ENCODE peak calls at places on chromosome 12, in nine cellular contexts. D is IMR-90, F is transverse colon, V is endothelial cell of umbilical vein, B is breast epithelium, I is heart left ventricle, M is colonic mucosa, N is heart right ventricle, Z is coronary artery. Y is an unnamed sample.

GRCh38 chr12:56999456-56999855 is 6.9 kb downstream of the ZBTB39 start:
- DNase-seq in N (no peak), B (no peak), M (no peak), Z (no peak), V (no peak), D (no peak), F (no peak), I (no peak), Y (no peak)

GRCh38 chr12:39144613-39145061 is 239.2 kb upstream of the CPNE8 start:
- DNase-seq in N (no peak), F (no peak), M (no peak), V (no peak), D (no peak), I (no peak), Z (no peak), B (no peak), Y (no peak)

GRCh38 chr12:10119072-10119471 is 10.9 kb downstream of the CLEC7A start:
- DNase-seq in N (no peak), B (no peak), I (no peak), D (peak), V (no peak), M (no peak), Z (no peak), F (no peak), Y (no peak)

GRCh38 chr12:87025976-87026375 is 769.8 kb upstream of the MGAT4C start:
- DNase-seq in V (no peak), I (no peak), B (no peak), Z (no peak), D (no peak), F (no peak), N (no peak), M (no peak), Y (no peak)

GRCh38 chr12:93174473-93174872 is 203.3 kb upstream of the NUDT4 start:
- DNase-seq in N (peak), V (no peak), D (no peak), B (no peak), M (no peak), F (no peak), I (no peak), Z (no peak), Y (no peak)

GRCh38 chr12:28998662-28999120 is 150.4 kb upstream of the FAR2 start:
- DNase-seq in F (no peak), Z (no peak), B (no peak), M (no peak), N (no peak), D (peak), I (no peak), V (peak), Y (no peak)

GRCh38 chr12:132152921-132153321 is 8.7 kb downstream of the NOC4L start:
- DNase-seq in M (no peak), F (peak), Z (no peak), V (no peak), D (no peak), B (no peak), I (peak), N (no peak), Y (no peak)

GRCh38 chr12:12717586-12718381 is 616 bp downstream of the CDKN1B start:
- DNase-seq in V (peak), I (peak), M (peak), Z (peak), D (no peak), F (peak), N (peak), B (no peak), Y (peak)

GRCh38 chr12:123951467-123951866 is 21.2 kb downstream of the CCDC92 start:
- DNase-seq in V (no peak), N (no peak), I (no peak), Z (peak), M (no peak), B (no peak), F (no peak), D (no peak), Y (no peak)

GRCh38 chr12:1801285-1801975 is 18.9 kb upstream of the LRTM2 start:
- DNase-seq in I (peak), Z (peak), N (no peak), M (no peak), B (no peak), F (peak), V (no peak), D (peak), Y (no peak)

GRCh38 chr12:12212769-12213168 is 54.1 kb downstream of the LRP6 start:
- DNase-seq in N (no peak), I (no peak), B (no peak), Z (no peak), F (peak), D (no peak), M (peak), V (no peak), Y (peak)

GRCh38 chr12:109718390-109718789 is 4.8 kb downstream of the FAM222A start:
- DNase-seq in N (no peak), D (no peak), V (no peak), Z (no peak), I (no peak), B (no peak), F (no peak), M (no peak), Y (no peak)

GRCh38 chr12:3299929-3300832 is 190.8 kb upstream of the PRMT8 start:
- DNase-seq in I (peak), V (peak), M (peak), F (peak), D (peak), B (peak), N (peak), Z (peak), Y (peak)

GRCh38 chr12:105960319-105961076 is 178.3 kb downstream of the NUAK1 start:
- DNase-seq in Z (peak), D (no peak), N (no peak), V (peak), B (peak), I (no peak), M (no peak), F (no peak), Y (peak)

GRCh38 chr12:121494093-121494787 is 86.6 kb downstream of the KDM2B start:
- DNase-seq in Z (no peak), B (no peak), V (peak), F (peak), M (peak), N (peak), D (peak), I (no peak), Y (peak)

GRCh38 chr12:119178544-119179334 is at the start of gene HSPB8:
- DNase-seq in I (peak), D (peak), B (peak), M (peak), V (peak), F (peak), N (peak), Z (peak), Y (peak)

GRCh38 chr12:95216704-95217376 is 427 bp downstream of the FGD6 start:
- DNase-seq in I (no peak), M (no peak), D (no peak), V (peak), Z (peak), F (no peak), N (no peak), B (no peak), Y (no peak)

GRCh38 chr12:61916856-61917255 is 343.3 kb upstream of the USP15 start:
- DNase-seq in N (no peak), B (no peak), M (no peak), Z (no peak), I (no peak), F (no peak), V (no peak), D (no peak), Y (no peak)

GRCh38 chr12:111451649-111452129 is 46.0 kb downstream of the SH2B3 start:
- DNase-seq in I (no peak), D (peak), M (no peak), Z (peak), N (no peak), F (no peak), V (peak), B (peak), Y (no peak)

GRCh38 chr12:47026291-47026690 is 53.1 kb upstream of the PCED1B start:
- DNase-seq in I (no peak), Z (no peak), N (no peak), F (no peak), M (no peak), D (no peak), V (no peak), B (no peak), Y (no peak)

GRCh38 chr12:47025798-47026197 is 53.6 kb upstream of the PCED1B start:
- DNase-seq in M (no peak), D (no peak), N (no peak), I (no peak), B (no peak), Z (no peak), F (no peak), V (no peak), Y (no peak)

GRCh38 chr12:47028981-47029708 is 50.3 kb upstream of the PCED1B start:
- DNase-seq in I (no peak), D (no peak), N (no peak), F (no peak), Z (no peak), M (no peak), B (no peak), V (no peak), Y (no peak)

GRCh38 chr12:47029903-47030302 is 49.5 kb upstream of the PCED1B start:
- DNase-seq in B (no peak), Z (no peak), M (no peak), F (no peak), I (no peak), D (no peak), N (no peak), V (no peak), Y (no peak)

GRCh38 chr12:47028186-47028585 is 51.2 kb upstream of the PCED1B start:
- DNase-seq in D (no peak), M (no peak), F (no peak), Z (no peak), I (no peak), B (no peak), N (no peak), V (no peak), Y (no peak)
- H3K27ac ChIP-seq in D (no peak), M (no peak), F (no peak), Z (no peak), I (no peak), B (no peak), N (no peak), V (no peak), Y (no peak)

GRCh38 chr12:50765325-50765911 is 1.5 kb downstream of the ATF1 start:
- DNase-seq in Z (no peak), D (peak), M (peak), F (peak), V (peak), I (no peak), N (peak), B (no peak), Y (peak)
- H3K4me3 ChIP-seq in Z (peak), D (peak), M (peak), F (peak), V (peak), I (peak), N (peak), B (peak), Y (no peak)

DNA sequence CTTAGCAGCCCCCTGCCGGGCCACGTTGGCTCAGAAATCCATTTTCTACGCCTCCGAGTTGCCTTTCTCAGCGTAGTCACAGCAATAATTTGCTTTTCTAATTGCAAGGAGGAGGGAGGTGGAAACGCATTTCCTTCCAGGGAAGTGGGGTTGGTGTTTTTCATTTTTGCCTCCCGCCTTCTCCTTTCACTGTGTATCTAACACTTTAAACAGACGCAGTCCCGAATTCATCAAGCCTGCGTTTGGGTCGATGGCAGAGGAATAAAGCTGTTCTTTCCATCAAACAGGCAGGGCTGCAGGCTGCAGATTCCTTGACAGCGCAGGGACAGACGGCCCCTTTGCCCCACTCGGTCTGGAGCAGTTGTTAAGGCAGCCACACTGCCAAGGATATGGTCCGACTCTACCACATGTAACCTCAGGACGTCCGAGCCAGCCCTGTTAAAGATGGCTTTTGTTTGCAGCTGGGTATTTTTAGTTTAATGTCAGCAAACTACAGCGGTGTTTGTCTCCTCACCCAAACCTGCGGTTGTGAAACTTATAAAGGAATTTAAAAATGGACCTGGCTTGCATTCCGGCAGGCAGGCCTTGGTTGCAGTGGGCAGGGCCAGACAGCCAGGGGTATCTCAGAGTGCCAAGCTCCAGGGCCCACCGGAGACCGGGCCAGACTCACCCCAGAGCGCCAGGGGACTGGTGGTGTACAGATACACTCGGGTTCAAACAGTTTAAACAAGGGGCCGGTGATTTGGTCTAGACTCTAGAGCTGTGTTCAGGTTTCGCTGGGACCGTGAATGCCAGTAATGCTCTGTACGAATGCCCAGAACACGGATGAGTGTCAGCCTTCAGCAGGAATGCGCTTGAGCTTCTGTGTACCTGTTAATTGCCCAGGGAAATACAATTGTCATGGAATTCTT is 2.2 kb downstream of the CHST11 start:
- DNase-seq in F (peak), I (no peak), M (peak), B (no peak), V (peak), Z (no peak), D (no peak), N (peak), Y (no peak)
- TF ChIP-seq CTCF in F (no peak), I (no peak), M (no peak), B (no peak), V (no peak), Z (no peak), D (no peak), N (no peak), Y (no peak)

DNA sequence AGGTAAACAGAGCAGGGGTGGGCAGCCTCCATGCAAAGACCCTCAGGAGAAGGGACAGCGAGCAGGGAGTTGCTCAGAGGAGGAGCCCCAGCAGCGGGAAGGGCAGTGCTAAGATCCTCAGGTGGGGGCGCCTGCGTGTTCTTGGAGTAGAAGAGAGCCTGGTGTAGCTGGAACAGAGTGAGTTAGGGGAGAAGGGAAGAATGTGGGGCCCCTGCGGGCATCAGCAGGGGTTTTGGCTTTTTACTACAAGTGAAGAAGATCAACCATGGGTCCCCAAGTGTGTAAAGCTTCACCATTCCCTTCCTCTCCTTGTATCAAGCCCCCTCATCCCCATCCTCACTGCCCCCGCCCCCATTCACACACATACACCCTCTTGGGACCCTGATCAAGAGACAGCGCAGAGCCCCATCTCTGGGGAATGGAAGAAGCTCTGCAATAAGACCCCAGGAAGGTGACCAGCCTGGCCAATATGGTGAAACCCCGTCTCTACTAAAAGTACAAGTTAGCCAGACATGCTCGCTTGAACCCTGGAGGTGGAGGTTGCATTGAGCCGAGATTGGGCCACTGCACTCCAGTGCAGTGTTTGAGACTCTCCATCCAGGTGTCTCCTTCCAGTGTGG is 10.2 kb upstream of the TMEM119 start:
- DNase-seq in D (no peak), F (no peak), B (no peak), I (no peak), N (no peak), V (no peak), M (no peak), Z (no peak), Y (no peak)
- H3K27ac ChIP-seq in D (no peak), F (no peak), B (no peak), I (no peak), N (no peak), V (no peak), M (no peak), Z (no peak), Y (no peak)

GRCh38 chr12:49334226-49334625 is 2.8 kb downstream of the C1QL4 start:
- DNase-seq in I (no peak), N (no peak), B (no peak), D (no peak), V (no peak), M (no peak), F (no peak), Z (no peak), Y (no peak)

GRCh38 chr12:49332441-49332861 is 4.5 kb downstream of the C1QL4 start:
- DNase-seq in I (no peak), V (no peak), N (no peak), Z (peak), M (no peak), B (no peak), F (no peak), D (no peak), Y (no peak)

GRCh38 chr12:49331360-49332222 is 5.4 kb downstream of the C1QL4 start:
- DNase-seq in N (peak), Z (peak), I (peak), M (peak), F (peak), B (peak), V (peak), D (peak), Y (peak)

GRCh38 chr12:49334681-49335080 is 2.3 kb downstream of the C1QL4 start:
- DNase-seq in I (no peak), B (no peak), V (no peak), N (no peak), F (no peak), M (no peak), Z (no peak), D (no peak), Y (no peak)

DNA sequence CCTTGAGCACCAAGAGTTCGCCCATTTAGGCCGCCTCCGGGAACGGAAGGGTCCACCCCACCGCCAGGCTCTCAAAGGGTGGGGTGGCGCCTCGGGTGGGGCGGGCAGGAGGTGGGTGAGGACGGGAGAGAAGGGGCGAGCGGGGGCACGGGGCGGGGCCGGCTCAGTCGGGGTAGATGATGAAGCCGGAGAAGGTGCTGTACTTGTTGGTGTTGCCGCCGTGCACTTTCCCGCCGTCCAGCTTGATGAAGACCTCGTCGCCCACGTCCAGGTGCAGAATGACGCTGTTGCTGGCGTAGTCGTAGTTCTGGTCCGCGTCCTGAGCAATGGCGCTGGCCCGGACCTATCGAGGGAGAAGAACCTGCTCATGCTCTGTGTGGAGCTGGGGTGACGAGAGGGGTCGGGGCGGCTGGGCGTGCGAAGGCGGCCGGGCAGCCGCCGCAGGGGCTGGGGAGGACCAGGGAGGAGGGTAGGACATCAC is 4.1 kb downstream of the C1QL4 start:
- DNase-seq in M (no peak), I (no peak), F (no peak), Z (no peak), N (no peak), V (no peak), B (no peak), D (no peak), Y (no peak)
- H3K4me3 ChIP-seq in M (no peak), I (no peak), F (no peak), Z (peak), N (no peak), V (peak), B (peak), D (no peak), Y (no peak)